ENCODE peak calls at places on chromosomes 12 and 14, in five cellular contexts. T is CD8-positive, alpha-beta T cell; H is neuronal stem cell; J is astrocyte; B is left ventricle myocardium inferior. K is an unnamed sample. For H3K4me1, the result is how much of the 10 kb centered on the place peaks cover.

GRCh38 chr14:52266179-52266578 is 1.3 kb upstream of the PTGDR start:
- DNase-seq in T (no peak), H (no peak), J (peak), B (no peak), K (no peak)

GRCh38 chr12:93778306-93778705 is 101.1 kb downstream of the CRADD start:
- DNase-seq in T (no peak), H (no peak), J (peak), B (peak), K (peak)

GRCh38 chr12:4355843-4356327 is 23.6 kb downstream of the FGF23 start:
- DNase-seq in T (peak), H (peak), J (no peak), B (no peak), K (peak)

GRCh38 chr14:93009471-93010117 is 86.6 kb downstream of the CHGA start:
- DNase-seq in T (no peak), H (no peak), J (no peak), B (peak), K (no peak)

GRCh38 chr12:106290666-106291065 is 11.9 kb upstream of the TCP11L2 start:
- DNase-seq in T (no peak), H (no peak), J (no peak), B (no peak), K (no peak)

GRCh38 chr12:79566452-79566851 is 124.3 kb downstream of the PAWR start:
- DNase-seq in T (no peak), H (no peak), J (peak), B (no peak), K (no peak)

GRCh38 chr14:87013583-87013982 is 979.4 kb downstream of the GALC start:
- DNase-seq in T (no peak), H (no peak), J (peak), B (no peak), K (no peak)

GRCh38 chr12:90065301-90065801 is 356.7 kb upstream of the ATP2B1 start:
- DNase-seq in T (no peak), H (no peak), J (no peak), B (no peak), K (no peak)

GRCh38 chr14:73241481-73242165 is 4.3 kb downstream of the PAPLN start:
- DNase-seq in T (no peak), H (no peak), J (no peak), B (no peak), K (no peak)

GRCh38 chr12:31386364-31386777 is 60.4 kb upstream of the SINHCAF start:
- DNase-seq in T (no peak), H (peak), J (no peak), B (no peak), K (no peak)

GRCh38 chr12:124928095-124928911 is 13.9 kb upstream of the UBC start:
- DNase-seq in T (no peak), H (no peak), J (peak), B (peak), K (peak)

GRCh38 chr12:2374092-2374740 is 321.4 kb downstream of the CACNA1C start:
- DNase-seq in T (no peak), H (no peak), J (peak), B (no peak), K (no peak)

GRCh38 chr12:18165422-18165871 is 75.5 kb upstream of the RERGL start:
- DNase-seq in T (no peak), H (no peak), J (peak), B (no peak), K (no peak)

GRCh38 chr14:102495482-102496330 is 13.9 kb downstream of the ANKRD9 start:
- DNase-seq in T (no peak), H (no peak), J (no peak), B (no peak), K (no peak)

GRCh38 chr14:65958664-65959562 is 527.3 kb upstream of the CCDC196 start:
- DNase-seq in T (no peak), H (peak), J (peak), B (no peak), K (peak)

GRCh38 chr12:69262264-69262974 is 23.1 kb downstream of the CPSF6 start:
- DNase-seq in T (no peak), H (no peak), J (no peak), B (no peak), K (no peak)

GRCh38 chr14:98226411-98226810 is 1045.6 kb downstream of the BCL11B start:
- DNase-seq in T (no peak), H (no peak), J (no peak), B (no peak), K (no peak)

GRCh38 chr14:21053184-21054122 is 4.2 kb upstream of the RNASE8 start:
- DNase-seq in T (no peak), H (no peak), J (no peak), B (no peak), K (no peak)

GRCh38 chr12:52390739-52391617 is 5.5 kb upstream of the KRT84 start:
- DNase-seq in T (no peak), H (no peak), J (no peak), B (no peak), K (peak)

GRCh38 chr12:30417697-30418231 is 277.9 kb downstream of the IPO8 start:
- DNase-seq in T (no peak), H (no peak), J (peak), B (no peak), K (peak)

GRCh38 chr12:121400332-121401139 is 618 bp downstream of the RNF34 start:
- DNase-seq in T (peak), H (peak), J (peak), B (peak), K (peak)

GRCh38 chr14:91946313-91947195 is 940 bp downstream of the FBLN5 start:
- DNase-seq in T (no peak), H (no peak), J (peak), B (no peak), K (no peak)

GRCh38 chr12:119375170-119375569 is 40.6 kb downstream of the CCDC60 start:
- DNase-seq in T (no peak), H (no peak), J (no peak), B (no peak), K (no peak)

GRCh38 chr12:27261866-27262265 is 17.8 kb downstream of the STK38L start:
- DNase-seq in T (no peak), H (no peak), J (no peak), B (no peak), K (no peak)

GRCh38 chr12:132482771-132483170 is 7.2 kb upstream of the FBRSL1 start:
- DNase-seq in T (no peak), H (no peak), J (no peak), B (no peak), K (no peak)

GRCh38 chr12:124921200-124922008 is 7.0 kb upstream of the UBC start:
- DNase-seq in T (peak), H (no peak), J (peak), B (peak), K (peak)

GRCh38 chr12:46801293-46801692 is 24.5 kb downstream of the SLC38A4 start:
- DNase-seq in T (no peak), H (no peak), J (no peak), B (no peak), K (no peak)

GRCh38 chr14:35161231-35161630 is 38.9 kb downstream of the PRORP start:
- DNase-seq in T (peak), H (no peak), J (no peak), B (no peak), K (no peak)

GRCh38 chr14:86892167-86892956 is 1100.6 kb downstream of the GALC start:
- DNase-seq in T (no peak), H (no peak), J (peak), B (no peak), K (no peak)

GRCh38 chr12:33771889-33772288 is 250.4 kb upstream of the ALG10 start:
- DNase-seq in T (no peak), H (no peak), J (no peak), B (no peak), K (no peak)

GRCh38 chr12:79331870-79332269 is 358.9 kb downstream of the PAWR start:
- DNase-seq in T (no peak), H (no peak), J (peak), B (no peak), K (no peak)

GRCh38 chr12:100564090-100564489 is 9.4 kb upstream of the GAS2L3 start:
- DNase-seq in T (no peak), H (peak), J (no peak), B (no peak), K (no peak)

GRCh38 chr12:1519642-1520041 is 74.7 kb downstream of the FBXL14 start:
- DNase-seq in T (no peak), H (no peak), J (no peak), B (no peak), K (no peak)

GRCh38 chr12:78240827-78241226 is 410.1 kb downstream of the NAV3 start:
- DNase-seq in T (no peak), H (no peak), J (no peak), B (no peak), K (no peak)

GRCh38 chr12:8912910-8913309 is 1.4 kb upstream of the PHC1 start:
- DNase-seq in T (no peak), H (no peak), J (no peak), B (no peak), K (no peak)

GRCh38 chr12:132227782-132228417 is 83.6 kb downstream of the NOC4L start:
- DNase-seq in T (no peak), H (no peak), J (no peak), B (no peak), K (no peak)

GRCh38 chr14:61500046-61500445 is 178.7 kb downstream of the PRKCH start:
- DNase-seq in T (no peak), H (no peak), J (no peak), B (no peak), K (no peak)

GRCh38 chr14:80489513-80489912 is 278.2 kb upstream of the DIO2 start:
- DNase-seq in T (no peak), H (no peak), J (no peak), B (no peak), K (no peak)

DNA sequence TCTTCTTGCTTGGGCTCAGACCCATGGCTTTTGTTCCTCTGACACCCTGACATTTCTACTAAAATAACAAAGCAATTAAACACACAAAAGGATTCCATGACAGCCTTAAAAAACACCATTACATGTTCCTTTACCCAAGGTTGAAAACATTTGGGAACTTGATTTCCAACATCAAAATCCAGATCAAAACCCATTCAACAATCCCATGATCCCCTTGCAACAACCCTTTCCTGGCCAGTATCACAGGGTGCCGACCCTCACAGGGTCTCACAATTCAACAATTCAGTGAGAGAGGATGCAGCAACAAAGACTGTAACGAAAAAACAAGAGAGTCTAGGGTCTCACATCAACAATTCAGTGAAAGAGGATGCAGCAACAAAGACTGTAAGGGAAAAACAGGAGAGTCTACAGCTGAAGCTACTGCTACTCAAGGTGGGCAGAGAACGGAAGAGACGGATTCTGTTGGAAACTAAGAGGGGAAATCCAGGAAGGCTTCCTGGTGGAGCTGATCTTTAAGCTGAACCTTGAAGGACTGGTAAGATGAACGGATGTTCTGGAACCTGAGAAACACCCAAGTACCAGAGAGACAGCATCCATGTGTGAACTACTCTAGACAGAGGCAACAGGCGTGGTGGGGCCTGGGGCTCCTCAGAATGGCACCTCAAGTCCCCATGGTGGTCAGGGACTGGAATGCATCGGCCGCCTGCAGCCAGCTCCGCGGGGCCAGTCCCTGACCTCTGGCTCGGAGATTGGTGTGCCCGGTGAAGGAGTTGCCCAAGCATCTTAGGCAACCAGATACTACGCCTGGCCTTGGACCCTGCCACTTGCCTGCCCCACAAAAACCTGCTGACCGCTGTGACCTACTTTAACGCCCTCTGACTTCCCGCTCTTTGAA is 22.7 kb upstream of the ZFP36L1 start:
- DNase-seq in T (no peak), H (no peak), J (no peak), B (no peak), K (no peak)
- H3K4me1 ChIP-seq in T (half or more), H (under half), J (under half), B (under half), K (under half)

DNA sequence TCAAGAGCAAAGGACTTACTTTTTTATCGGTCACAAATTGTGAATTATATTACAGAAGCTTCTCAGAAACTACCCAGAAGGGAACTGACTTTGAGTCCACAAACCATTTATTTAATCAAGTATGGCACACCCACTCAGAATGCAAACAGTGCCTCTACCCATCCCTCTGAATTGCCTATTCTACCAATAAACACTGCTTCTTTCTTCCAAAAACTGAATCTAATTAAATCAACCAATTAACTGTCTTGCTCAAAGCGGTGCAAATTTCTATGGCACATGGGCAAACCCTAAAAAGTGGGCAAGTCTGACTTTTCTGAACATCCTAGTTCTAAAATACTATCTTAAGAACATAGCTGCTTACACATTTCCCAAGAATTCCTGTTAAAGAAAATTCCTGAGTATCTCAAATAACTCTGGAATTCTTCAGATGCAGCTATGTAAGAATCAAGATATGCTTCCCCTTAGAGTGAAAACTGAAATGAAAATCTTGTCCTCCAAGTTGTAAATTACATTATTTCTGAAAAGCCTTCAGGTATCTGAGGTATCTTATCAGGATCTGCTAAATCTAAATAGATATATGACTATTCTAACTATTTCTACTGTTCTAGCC is 4.3 kb downstream of the SPTLC2 start:
- DNase-seq in T (no peak), H (no peak), J (peak), B (no peak), K (no peak)
- H3K4me1 ChIP-seq in T (under half), H (under half), J (under half), B (under half), K (under half)

GRCh38 chr12:101828463-101829196 is 2.1 kb downstream of the GNPTAB start:
- DNase-seq in T (no peak), H (no peak), J (no peak), B (no peak), K (no peak)
- H3K4me1 ChIP-seq in T (under half), H (under half), J (under half), B (half or more), K (under half)

DNA sequence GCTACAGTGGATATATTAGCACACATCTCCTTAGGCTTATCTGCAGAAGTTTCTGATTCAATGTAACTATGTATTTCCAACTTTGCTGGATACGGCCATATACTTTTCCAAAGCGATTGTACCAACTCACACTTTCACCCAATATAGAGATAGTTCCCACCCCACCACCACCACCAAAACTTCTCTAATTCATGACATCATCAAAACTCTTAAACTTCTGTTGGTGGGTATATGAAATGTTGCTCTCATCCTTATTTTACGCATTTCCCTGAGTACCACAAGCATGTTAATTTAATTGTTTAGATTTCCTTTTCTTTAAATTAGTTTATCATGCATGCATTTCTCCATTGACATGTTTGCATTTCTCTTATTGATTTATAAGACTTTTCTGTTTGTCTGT is 95.6 kb downstream of the PRKD1 start:
- DNase-seq in T (no peak), H (no peak), J (no peak), B (no peak), K (no peak)
- H3K4me1 ChIP-seq in T (under half), H (under half), J (under half), B (under half), K (under half)

DNA sequence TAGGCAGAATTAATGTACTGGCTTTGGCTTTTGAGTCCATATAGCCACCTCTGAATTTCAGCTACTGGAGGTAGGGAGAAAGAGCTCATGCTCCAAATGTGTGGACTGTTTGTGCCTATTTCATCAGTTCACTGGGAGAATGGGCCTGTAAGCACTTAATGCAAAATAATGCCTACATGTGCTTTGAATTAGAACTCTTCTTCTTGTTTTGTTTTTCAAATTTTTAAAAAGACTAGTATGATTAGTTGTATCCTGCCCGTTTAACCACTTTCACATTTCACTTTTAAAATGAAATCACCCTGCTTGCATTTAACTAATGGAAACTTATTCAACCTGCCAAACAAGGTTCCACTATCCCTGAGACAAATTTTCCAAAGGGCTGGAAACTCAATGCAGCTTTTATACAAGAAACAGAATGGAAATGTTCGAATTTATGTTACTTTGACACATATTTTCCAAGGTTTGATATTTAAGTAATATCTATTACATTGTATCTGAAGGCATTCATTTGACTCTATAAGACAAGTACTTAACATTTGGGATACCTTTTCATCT is 79.7 kb downstream of the SAMD4A start:
- DNase-seq in T (no peak), H (no peak), J (no peak), B (no peak), K (no peak)
- H3K4me1 ChIP-seq in T (under half), H (under half), J (under half), B (half or more), K (under half)

DNA sequence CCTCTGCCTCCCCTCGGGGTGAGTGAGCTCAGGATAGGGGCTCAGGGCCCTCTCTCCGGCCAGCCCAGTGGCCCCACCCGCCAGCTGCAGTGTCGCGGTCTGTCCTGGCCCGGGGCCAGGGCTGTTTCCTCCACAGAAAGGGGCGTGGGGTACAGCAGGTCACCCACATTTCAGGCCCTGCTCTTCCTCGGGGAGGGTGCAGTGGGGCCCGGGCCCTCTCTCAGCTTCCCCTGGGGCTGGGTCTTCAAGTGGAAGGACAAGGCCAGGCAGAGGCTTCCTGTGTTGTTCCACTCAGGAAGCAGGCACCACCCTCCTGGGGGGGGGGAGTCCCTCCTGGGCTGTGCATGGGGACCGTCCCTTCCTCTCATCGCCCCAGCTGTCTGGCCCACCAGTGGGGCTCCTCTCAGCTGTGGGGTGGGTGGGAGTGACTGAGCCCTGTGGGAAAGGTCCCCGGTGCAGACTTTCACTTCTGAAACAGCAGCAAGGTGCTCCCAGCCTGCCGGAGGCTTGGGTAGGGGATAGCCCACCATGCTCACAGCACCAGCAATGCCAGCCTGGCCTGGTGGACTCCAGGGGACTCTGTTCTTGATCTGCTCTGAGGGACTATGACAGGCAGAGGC is 3.7 kb downstream of the GPR132 start:
- DNase-seq in T (peak), H (no peak), J (no peak), B (peak), K (peak)
- H3K4me1 ChIP-seq in T (half or more), H (under half), J (under half), B (half or more), K (under half)

K was measured in mucosa of descending colon.